ENCODE peak calls at places on chromosomes 6 and 20, in five cellular contexts. O is ovary, H is NB4, A is body of pancreas, U is spleen. W is an unnamed sample.

GRCh38 chr6:87714093-87714809 is 12.2 kb upstream of the AKIRIN2 start:
- DNase-seq in O (no peak), H (peak), A (no peak), U (no peak), W (no peak)

GRCh38 chr6:107965746-107966145 is 7.7 kb upstream of the SEC63 start:
- DNase-seq in O (no peak), H (no peak), A (no peak), U (no peak), W (no peak)

GRCh38 chr6:56528412-56528841 is 114.3 kb downstream of the DST start:
- DNase-seq in O (no peak), H (no peak), A (no peak), U (no peak), W (peak)

GRCh38 chr6:53086302-53086701 is 21.1 kb downstream of the FBXO9 start:
- DNase-seq in O (no peak), H (no peak), A (no peak), U (no peak), W (no peak)

GRCh38 chr6:35427435-35427834 is 24.7 kb upstream of the FANCE start:
- DNase-seq in O (no peak), H (no peak), A (no peak), U (no peak), W (no peak)

GRCh38 chr6:155693573-155694428 is 238.2 kb upstream of the NOX3 start:
- DNase-seq in O (no peak), H (no peak), A (peak), U (no peak), W (no peak)

GRCh38 chr6:98946266-98946817 is 1.4 kb downstream of the FBXL4 start:
- DNase-seq in O (no peak), H (peak), A (no peak), U (no peak), W (no peak)

GRCh38 chr20:4666001-4666470 is 55.7 kb upstream of the PRND start:
- DNase-seq in O (no peak), H (peak), A (no peak), U (no peak), W (peak)

GRCh38 chr6:169844946-169845345 is 93.5 kb downstream of the ERMARD start:
- DNase-seq in O (peak), H (no peak), A (no peak), U (peak), W (no peak)

GRCh38 chr20:14445310-14445709 is 107.9 kb upstream of the FLRT3 start:
- DNase-seq in O (no peak), H (no peak), A (no peak), U (no peak), W (no peak)

GRCh38 chr20:31708839-31709534 is 13.7 kb downstream of the BCL2L1 start:
- DNase-seq in O (no peak), H (no peak), A (peak), U (peak), W (no peak)

GRCh38 chr20:51446656-51447055 is 95.9 kb downstream of the NFATC2 start:
- DNase-seq in O (peak), H (no peak), A (no peak), U (peak), W (peak)

GRCh38 chr20:19967441-19967840 is 49.7 kb upstream of the NAA20 start:
- DNase-seq in O (no peak), H (no peak), A (no peak), U (no peak), W (no peak)

GRCh38 chr6:164097557-164098398 is 683.3 kb downstream of the QKI start:
- DNase-seq in O (no peak), H (peak), A (no peak), U (no peak), W (peak)

GRCh38 chr20:17568972-17569471 is 853 bp upstream of the DSTN start:
- DNase-seq in O (peak), H (no peak), A (peak), U (peak), W (peak)
- TF ChIP-seq POLR2A in O (peak), H (no peak), A (peak), U (no peak), W (no peak)

GRCh38 chr6:97288188-97288587 is 5.2 kb upstream of the MMS22L start:
- DNase-seq in O (no peak), H (no peak), A (no peak), U (no peak), W (no peak)

GRCh38 chr6:97282238-97282725 is 734 bp downstream of the MMS22L start:
- DNase-seq in O (no peak), H (no peak), A (no peak), U (no peak), W (peak)

GRCh38 chr6:97280766-97281165 is 2.2 kb downstream of the MMS22L start:
- DNase-seq in O (no peak), H (no peak), A (no peak), U (no peak), W (peak)

GRCh38 chr6:97282726-97283617 is at the start of gene MMS22L:
- DNase-seq in O (peak), H (peak), A (peak), U (peak), W (peak)
- TF ChIP-seq POLR2A in O (no peak), H (peak), A (no peak), U (no peak), W (peak)

DNA sequence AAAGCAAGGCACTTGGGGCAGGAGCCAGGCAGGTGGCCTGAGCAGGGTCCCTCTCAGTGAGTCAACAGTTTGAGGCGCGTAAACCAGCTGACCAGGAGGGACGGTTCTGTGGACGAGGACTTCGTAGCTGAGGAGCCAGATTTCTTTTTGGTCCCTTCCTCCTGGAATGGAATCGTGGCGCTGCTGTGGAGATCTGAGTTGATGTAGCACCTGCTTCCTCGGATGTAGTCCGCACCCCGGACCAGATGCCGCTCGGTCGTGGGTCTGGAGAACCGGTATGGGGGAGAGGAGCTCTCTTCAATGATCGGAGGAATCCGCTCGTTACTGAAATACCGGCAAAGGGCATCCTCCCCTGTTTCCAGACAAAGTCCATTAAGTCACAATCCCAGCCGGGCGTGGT is 49.7 kb upstream of the IPCEF1 start:
- DNase-seq in O (no peak), H (no peak), A (no peak), U (no peak), W (no peak)
- TF ChIP-seq POLR2A in O (no peak), H (no peak), A (no peak), U (no peak), W (no peak)

DNA sequence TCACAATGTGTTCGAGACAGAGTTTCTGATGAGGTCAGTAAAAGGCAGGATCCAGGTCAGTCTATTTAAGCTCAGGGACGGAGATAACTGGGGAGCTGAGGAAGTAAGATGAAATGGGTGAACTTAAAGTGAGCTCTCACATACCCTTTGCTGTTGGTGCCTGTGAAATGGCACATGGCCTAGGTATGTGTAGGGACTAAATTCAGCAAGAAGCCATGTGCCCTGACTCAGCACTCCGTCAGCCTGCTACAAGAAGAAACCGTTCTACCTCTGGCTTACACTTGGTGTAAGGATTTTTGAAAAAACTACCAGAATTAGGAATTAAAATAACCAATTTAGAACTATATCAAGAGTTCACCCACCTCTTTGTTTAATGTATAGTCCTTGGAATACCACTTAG is 41.1 kb upstream of the TRDN start:
- DNase-seq in O (no peak), H (no peak), A (no peak), U (no peak), W (no peak)
- TF ChIP-seq POLR2A in O (no peak), H (no peak), A (no peak), U (no peak), W (no peak)

DNA sequence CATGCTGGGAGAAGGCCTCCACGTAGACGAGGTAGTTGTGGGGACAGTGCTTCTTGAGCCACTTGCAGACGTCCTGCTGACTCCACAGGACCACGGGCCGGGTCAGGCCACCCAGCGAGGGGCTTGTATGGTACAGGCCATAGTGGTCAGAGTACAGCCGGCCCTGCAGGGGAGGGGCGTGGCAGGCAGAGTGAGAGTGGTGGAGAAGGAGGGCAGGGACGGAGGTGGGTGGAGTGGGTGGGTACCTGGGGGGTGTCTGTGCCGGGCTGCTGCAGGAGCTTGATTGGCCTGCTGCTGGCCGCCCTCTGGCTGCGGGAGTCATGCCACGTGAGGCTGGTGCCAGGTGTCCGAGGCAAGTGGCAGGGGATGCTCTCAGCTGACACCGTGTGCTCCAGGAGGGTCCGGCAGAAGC is 2.5 kb downstream of the SAMD10 start:
- DNase-seq in O (no peak), H (no peak), A (no peak), U (peak), W (no peak)
- TF ChIP-seq POLR2A in O (no peak), H (no peak), A (no peak), U (no peak), W (no peak)

GRCh38 chr6:75205776-75206334 is at the start of gene COL12A1:
- DNase-seq in O (peak), H (no peak), A (peak), U (peak), W (peak)
- TF ChIP-seq POLR2A in O (peak), H (no peak), A (peak), U (no peak), W (no peak)

GRCh38 chr6:49336514-49337131 is 126.4 kb downstream of the MMUT start:
- DNase-seq in O (no peak), H (peak), A (peak), U (no peak), W (peak)

GRCh38 chr6:49342410-49342809 is 120.6 kb downstream of the MMUT start:
- DNase-seq in O (no peak), H (no peak), A (peak), U (no peak), W (no peak)

GRCh38 chr6:49341869-49342268 is 121.2 kb downstream of the MMUT start:
- DNase-seq in O (no peak), H (no peak), A (no peak), U (no peak), W (no peak)

GRCh38 chr6:49333345-49334120 is 129.5 kb downstream of the MMUT start:
- DNase-seq in O (no peak), H (no peak), A (no peak), U (no peak), W (no peak)

DNA sequence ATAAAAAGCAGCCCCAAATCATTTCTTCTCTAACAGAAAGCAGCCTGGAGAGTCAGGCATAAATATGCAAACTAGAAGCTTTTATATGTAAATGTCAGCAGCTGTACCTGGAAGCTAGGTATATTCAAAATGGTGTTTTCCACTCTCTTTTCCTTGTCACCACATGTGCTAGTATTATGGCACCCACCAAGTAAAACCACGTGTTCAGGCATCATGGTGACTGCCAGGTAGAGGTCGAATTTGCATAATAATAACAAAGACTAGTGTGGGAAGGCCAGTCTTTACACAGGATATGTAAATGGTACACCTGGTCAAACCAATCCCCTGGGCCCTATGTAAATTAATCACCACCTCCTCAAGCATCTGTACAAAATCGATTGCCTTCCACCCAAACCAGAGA is 124.0 kb downstream of the MMUT start:
- DNase-seq in O (no peak), H (no peak), A (no peak), U (no peak), W (no peak)
- TF ChIP-seq POLR2A in O (no peak), H (no peak), A (no peak), U (no peak), W (no peak)

GRCh38 chr6:5672581-5673011 is 334.1 kb downstream of the NRN1 start:
- DNase-seq in O (no peak), H (no peak), A (no peak), U (no peak), W (no peak)
- TF ChIP-seq POLR2A in O (no peak), H (no peak), A (no peak), U (no peak), W (no peak)

GRCh38 chr20:46375771-46376170 is 30.6 kb downstream of the ELMO2 start:
- DNase-seq in O (no peak), H (no peak), A (no peak), U (no peak), W (no peak)

GRCh38 chr20:46367967-46368901 is 38.2 kb downstream of the ELMO2 start:
- DNase-seq in O (no peak), H (no peak), A (no peak), U (no peak), W (peak)

GRCh38 chr20:46368902-46369268 is 37.5 kb downstream of the ELMO2 start:
- DNase-seq in O (no peak), H (no peak), A (no peak), U (no peak), W (no peak)

GRCh38 chr20:46374383-46374782 is 32.0 kb downstream of the ELMO2 start:
- DNase-seq in O (no peak), H (no peak), A (no peak), U (no peak), W (no peak)

DNA sequence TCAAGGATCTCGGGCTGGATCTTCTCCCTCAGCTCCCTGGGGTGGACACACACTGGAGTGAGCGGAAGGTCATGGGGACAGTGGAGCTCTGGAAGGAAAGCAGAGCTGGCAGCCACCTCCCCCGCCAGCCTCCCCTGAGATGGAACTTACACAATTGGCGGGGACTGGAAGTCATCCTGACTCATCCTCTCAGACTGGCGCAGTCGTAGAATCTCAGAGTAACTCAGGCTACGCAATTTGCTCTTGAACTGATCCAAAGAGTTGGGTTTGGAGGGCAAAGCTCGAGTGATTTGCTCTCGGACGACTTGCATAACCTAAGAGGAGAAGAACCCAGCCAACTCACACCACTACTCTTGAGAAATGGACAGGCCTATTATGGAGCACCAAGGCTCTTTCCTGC is 34.8 kb downstream of the ELMO2 start:
- DNase-seq in O (no peak), H (peak), A (no peak), U (no peak), W (no peak)
- TF ChIP-seq POLR2A in O (no peak), H (no peak), A (no peak), U (no peak), W (no peak)

GRCh38 chr6:63527658-63528514 is 44.4 kb upstream of the LOC128125822 start:
- DNase-seq in O (no peak), H (no peak), A (peak), U (no peak), W (no peak)
- TF ChIP-seq POLR2A in O (no peak), H (no peak), A (no peak), U (no peak), W (no peak)